ENCODE peak calls at places on chromosome X, in six cellular contexts. C, H, X, Y, J and I are unnamed samples.
A peak's percentile ranks its signal among the peaks of the same experiment; 100 is the strongest.

GRCh38 chrX:94045724-94046123 is 371.7 kb downstream of the FAM133A start:
- DNase-seq in C (no peak), H (no peak), X (no peak), Y (no peak), J (no peak), I (no peak)

GRCh38 chrX:30659421-30659820 is 6.2 kb downstream of the GK start:
- DNase-seq in C (no peak), H (no peak), X (no peak), Y (no peak), J (no peak), I (peak; percentile 70)

GRCh38 chrX:111881715-111882114 is 5.7 kb downstream of the TRPC5OS start:
- DNase-seq in C (no peak), H (no peak), X (no peak), Y (no peak), J (no peak), I (no peak)

GRCh38 chrX:104833401-104833800 is 267.4 kb downstream of the IL1RAPL2 start:
- DNase-seq in C (no peak), H (no peak), X (no peak), Y (no peak), J (no peak), I (no peak)

GRCh38 chrX:47623540-47624027 is 3.9 kb upstream of the SYN1 start:
- DNase-seq in C (no peak), H (no peak), X (no peak), Y (peak; percentile 34), J (peak; percentile 69), I (peak; percentile 10)

GRCh38 chrX:97123001-97123400 is 239.3 kb downstream of the RPA4 start:
- DNase-seq in C (no peak), H (no peak), X (no peak), Y (no peak), J (no peak), I (no peak)

GRCh38 chrX:131840799-131841495 is 182.2 kb upstream of the STK26 start:
- DNase-seq in C (no peak), H (no peak), X (no peak), Y (no peak), J (no peak), I (no peak)

GRCh38 chrX:10486373-10486772 is 134.0 kb downstream of the MID1 start:
- DNase-seq in C (no peak), H (no peak), X (no peak), Y (no peak), J (no peak), I (no peak)

GRCh38 chrX:155766321-155766720 is 114.8 kb upstream of the VAMP7 start:
- DNase-seq in C (no peak), H (no peak), X (no peak), Y (no peak), J (no peak), I (no peak)

GRCh38 chrX:37912286-37912685 is 64.9 kb upstream of the DYNLT3 start:
- DNase-seq in C (no peak), H (no peak), X (no peak), Y (no peak), J (no peak), I (peak; percentile 54)

GRCh38 chrX:26262121-26262523 is 46.2 kb downstream of the MAGEB5 start:
- DNase-seq in C (no peak), H (no peak), X (no peak), Y (no peak), J (no peak), I (no peak)

GRCh38 chrX:130915302-130915701 is 12.3 kb upstream of the ENOX2 start:
- DNase-seq in C (no peak), H (no peak), X (no peak), Y (no peak), J (no peak), I (no peak)

GRCh38 chrX:95764972-95765451 is 919.6 kb upstream of the DIAPH2 start:
- DNase-seq in C (no peak), H (no peak), X (no peak), Y (no peak), J (peak; percentile 27), I (peak; percentile 47)

GRCh38 chrX:15206306-15206705 is 63.6 kb downstream of the ASB9 start:
- DNase-seq in C (no peak), H (no peak), X (no peak), Y (no peak), J (peak; percentile 16), I (peak; percentile 0)

GRCh38 chrX:18548996-18549395 is 122.9 kb downstream of the RS1 start:
- DNase-seq in C (no peak), H (no peak), X (no peak), Y (no peak), J (no peak), I (no peak)

GRCh38 chrX:16870095-16870860 is at the start of gene RBBP7:
- DNase-seq in C (peak; percentile 76), H (peak; percentile 98), X (peak; percentile 97), Y (peak; percentile 94), J (peak; percentile 93), I (peak; percentile 96)
- TF ChIP-seq POLR2A in C (peak; percentile 64), H (no peak), X (peak; percentile 83), Y (peak; percentile 92), J (peak; percentile 91), I (peak; percentile 78)

GRCh38 chrX:71251456-71251973 is 2.4 kb downstream of the ZMYM3 start:
- DNase-seq in C (no peak), H (no peak), X (no peak), Y (peak; percentile 11), J (no peak), I (no peak)

GRCh38 chrX:71252221-71252620 is 1.7 kb downstream of the ZMYM3 start:
- DNase-seq in C (no peak), H (no peak), X (no peak), Y (no peak), J (no peak), I (peak; percentile 12)

GRCh38 chrX:71256051-71256450 is 2.1 kb upstream of the ZMYM3 start:
- DNase-seq in C (no peak), H (no peak), X (no peak), Y (no peak), J (no peak), I (no peak)

GRCh38 chrX:71253253-71254091 is 468 bp downstream of the ZMYM3 start:
- DNase-seq in C (peak; percentile 38), H (no peak), X (peak; percentile 53), Y (peak; percentile 46), J (peak; percentile 50), I (peak; percentile 67)

GRCh38 chrX:71254092-71254941 is at the start of gene ZMYM3:
- DNase-seq in C (peak; percentile 81), H (peak; percentile 95), X (peak; percentile 85), Y (peak; percentile 88), J (peak; percentile 90), I (peak; percentile 87)
- TF ChIP-seq POLR2A in C (peak; percentile 52), H (no peak), X (peak; percentile 48), Y (peak; percentile 41), J (peak; percentile 53), I (peak; percentile 31)

GRCh38 chrX:45769919-45770582 is 569.4 kb upstream of the DIPK2B start:
- DNase-seq in C (peak; percentile 24), H (peak; percentile 93), X (peak; percentile 76), Y (peak; percentile 71), J (peak; percentile 70), I (peak; percentile 7)
- TF ChIP-seq POLR2A in C (peak; percentile 43), H (no peak), X (peak; percentile 47), Y (peak; percentile 78), J (peak; percentile 54), I (no peak)

GRCh38 chrX:55379396-55379795 is 72.5 kb upstream of the MAGEH1 start:
- DNase-seq in C (no peak), H (peak; percentile 63), X (no peak), Y (no peak), J (no peak), I (no peak)
- TF ChIP-seq POLR2A in C (no peak), H (no peak), X (no peak), Y (no peak), J (no peak), I (no peak)

DNA sequence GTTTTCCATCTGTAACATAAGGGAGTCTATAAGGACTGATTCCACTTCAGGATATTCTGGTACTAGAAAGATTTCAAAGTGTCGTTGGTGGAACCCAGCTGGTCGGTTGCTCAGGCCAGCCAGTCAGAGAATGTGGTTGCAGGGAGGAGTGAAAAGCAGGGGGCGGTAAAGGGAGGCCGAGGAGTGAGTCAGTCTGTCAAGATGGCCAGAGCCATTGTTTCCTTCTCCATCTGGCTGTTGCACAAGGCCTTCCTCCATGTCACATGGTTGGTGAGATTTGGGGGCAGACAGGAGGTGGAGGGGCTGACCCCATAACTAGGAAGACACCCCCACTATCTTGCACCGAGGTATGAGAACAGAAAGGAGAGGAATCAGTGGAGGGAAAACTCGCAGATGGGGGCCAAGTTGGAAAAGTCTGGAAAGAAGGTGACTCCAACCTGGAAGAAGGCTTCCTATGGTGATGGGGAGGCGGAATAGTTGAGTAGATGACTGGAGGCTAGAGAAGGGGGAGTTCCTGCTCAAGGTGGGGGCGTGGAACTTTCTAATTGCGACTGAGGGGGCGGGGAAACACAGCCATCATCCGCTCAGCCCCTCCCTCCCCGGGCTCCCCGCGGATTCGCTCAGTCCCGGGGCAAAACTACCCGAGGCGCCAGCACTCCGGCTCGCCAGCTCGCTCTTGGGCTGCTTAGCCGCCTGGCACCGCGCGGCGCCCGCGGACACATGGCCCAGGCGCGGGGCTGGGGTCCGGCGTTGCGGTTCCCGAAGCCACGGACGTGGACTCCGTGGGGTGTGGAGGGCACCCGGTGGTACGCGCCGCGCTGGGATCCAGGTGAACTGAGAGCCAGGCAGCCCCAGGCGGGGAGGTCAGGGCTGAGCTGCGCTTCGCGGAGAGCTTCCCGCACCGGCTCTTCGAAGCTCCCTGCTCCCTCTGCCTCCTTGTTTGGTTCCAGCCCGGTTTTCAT is 38.5 kb downstream of the STARD8 start:
- DNase-seq in C (no peak), H (no peak), X (peak; percentile 61), Y (peak; percentile 29), J (peak; percentile 39), I (peak; percentile 64)
- TF ChIP-seq POLR2A in C (no peak), H (no peak), X (no peak), Y (no peak), J (no peak), I (peak; percentile 56)

GRCh38 chrX:1336331-1337143 is at the start of gene IL3RA:
- DNase-seq in C (no peak), H (no peak), X (no peak), Y (peak; percentile 57), J (peak; percentile 14), I (no peak)
- TF ChIP-seq POLR2A in C (peak; percentile 74), H (no peak), X (no peak), Y (no peak), J (no peak), I (peak; percentile 17)